ENCODE peak calls at places on chromosomes 1 and 21, in four cellular contexts. I is stimulated activated CD4-positive, alpha-beta T cell treated with anti-CD3 and anti-CD28 coated beads, Interleukin-4, amount 100 ng/mL, for 24 hours; Z is NB4; R is amniotic stem cell. L is an unnamed sample.

GRCh38 chr1:95201905-95202304 is 32.1 kb upstream of the RWDD3 start:
- DNase-seq in I (no peak), Z (no peak), R (no peak), L (no peak)

GRCh38 chr1:115642168-115643072 is 650 bp downstream of the VANGL1 start:
- DNase-seq in I (peak; percentile 12), Z (peak; percentile 82), R (no peak), L (peak; percentile 42)

GRCh38 chr21:17900281-17900989 is 81.3 kb upstream of the C21orf91 start:
- DNase-seq in I (no peak), Z (no peak), R (no peak), L (peak; percentile 28)

GRCh38 chr1:177937174-177937770 is 32.6 kb downstream of the SEC16B start:
- DNase-seq in I (no peak), Z (no peak), R (no peak), L (no peak)

GRCh38 chr1:42081475-42081874 is 71.7 kb upstream of the GUCA2B start:
- DNase-seq in I (no peak), Z (no peak), R (no peak), L (no peak)

GRCh38 chr1:165697881-165698842 is at the start of gene ALDH9A1:
- DNase-seq in I (peak; percentile 88), Z (peak; percentile 95), R (peak; percentile 31), L (peak; percentile 92)

GRCh38 chr1:231335663-231336602 is 1.7 kb downstream of the EXOC8 start:
- DNase-seq in I (no peak), Z (peak; percentile 48), R (no peak), L (no peak)

GRCh38 chr1:117312453-117313138 is 54.7 kb upstream of the MAN1A2 start:
- DNase-seq in I (no peak), Z (peak; percentile 21), R (no peak), L (no peak)

GRCh38 chr1:80392529-80392928 is 1386.0 kb upstream of the ADGRL4 start:
- DNase-seq in I (no peak), Z (no peak), R (no peak), L (no peak)

GRCh38 chr1:219304227-219305226 is 130.8 kb downstream of the LYPLAL1 start:
- DNase-seq in I (no peak), Z (no peak), R (no peak), L (peak; percentile 32)

GRCh38 chr1:206714331-206715058 is 29.8 kb downstream of the MAPKAPK2 start:
- DNase-seq in I (no peak), Z (no peak), R (no peak), L (no peak)

GRCh38 chr1:109632671-109633346 is 13.2 kb downstream of the AMPD2 start:
- DNase-seq in I (no peak), Z (no peak), R (no peak), L (no peak)

GRCh38 chr1:201954263-201955008 is 867 bp upstream of the TIMM17A start:
- DNase-seq in I (peak; percentile 18), Z (no peak), R (no peak), L (no peak)

GRCh38 chr1:19312782-19313635 is 883 bp downstream of the SLC66A1 start:
- DNase-seq in I (peak; percentile 37), Z (peak; percentile 79), R (no peak), L (no peak)

GRCh38 chr1:20401405-20402010 is 84.5 kb downstream of the CAMK2N1 start:
- DNase-seq in I (no peak), Z (no peak), R (no peak), L (no peak)

GRCh38 chr1:99969260-99969728 is 502 bp upstream of the SLC35A3 start:
- DNase-seq in I (no peak), Z (no peak), R (no peak), L (no peak)

GRCh38 chr1:71660417-71660816 is 579.6 kb upstream of the ZRANB2 start:
- DNase-seq in I (no peak), Z (no peak), R (peak; percentile 48), L (no peak)

GRCh38 chr1:68975534-68975933 is 478.7 kb upstream of the DEPDC1 start:
- DNase-seq in I (no peak), Z (no peak), R (no peak), L (no peak)

GRCh38 chr1:7783178-7783711 is 846 bp upstream of the PER3 start:
- DNase-seq in I (peak; percentile 43), Z (peak; percentile 69), R (no peak), L (peak; percentile 84)

GRCh38 chr1:118117521-118117920 is 67.5 kb downstream of the SPAG17 start:
- DNase-seq in I (no peak), Z (no peak), R (no peak), L (no peak)

GRCh38 chr1:57883145-57883699 is 459.4 kb upstream of the DAB1 start:
- DNase-seq in I (no peak), Z (no peak), R (no peak), L (no peak)

GRCh38 chr21:44348861-44349260 is 4.6 kb upstream of the TRPM2 start:
- DNase-seq in I (no peak), Z (no peak), R (no peak), L (no peak)

GRCh38 chr1:60897003-60897402 is 185.4 kb upstream of the NFIA start:
- DNase-seq in I (no peak), Z (no peak), R (no peak), L (peak; percentile 68)

L was measured in heart left ventricle.